ENCODE peak calls at places on chromosome 18, in ten cellular contexts. R is NCI-H2029; D is T-cell; B is endothelial cell; K is SK-N-DZ; S is stimulated activated naive CD4-positive, alpha-beta T cell; F is Calu3; G is NT2/D1; J is MCF 10A; H is activated naive CD4-positive, alpha-beta T cell treated with anti-CD3 and anti-CD28 coated beads, Interleukin-2, amount 10 ng/mL, durations not matched to agents 7 days and 5 days. P is an unnamed sample.

GRCh38 chr18:45102863-45103262 is 422.2 kb downstream of the SETBP1 start:
- DNase-seq in G (no peak), D (no peak), R (no peak), S (no peak), J (no peak), B (no peak), H (no peak), K (no peak), F (no peak), P (no peak)

GRCh38 chr18:55353806-55354205 is 234.2 kb downstream of the TCF4 start:
- DNase-seq in H (no peak), B (no peak), J (no peak), D (no peak), R (no peak), K (no peak), S (no peak), F (no peak), G (no peak), P (no peak)

GRCh38 chr18:27662537-27662936 is 477.4 kb upstream of the CHST9 start:
- DNase-seq in F (no peak), B (no peak), H (no peak), K (no peak), D (no peak), J (no peak), R (no peak), S (no peak), G (no peak), P (no peak)

GRCh38 chr18:55650363-55650870 is 62.4 kb upstream of the TCF4 start:
- DNase-seq in G (no peak), H (no peak), K (no peak), D (no peak), J (peak; percentile 2), R (no peak), S (no peak), F (no peak), B (no peak), P (no peak)

GRCh38 chr18:33755918-33756590 is 178.0 kb downstream of the ASXL3 start:
- DNase-seq in S (no peak), J (peak; percentile 57), K (no peak), R (peak; percentile 67), H (no peak), B (no peak), F (peak; percentile 21), D (no peak), G (no peak), P (no peak)

GRCh38 chr18:5167827-5168226 is 29.2 kb downstream of the AKAIN1 start:
- DNase-seq in B (no peak), R (no peak), F (no peak), S (no peak), K (no peak), H (peak; percentile 31), D (no peak), J (no peak), G (no peak), P (no peak)

GRCh38 chr18:75489493-75490190 is 62.1 kb upstream of the SMIM21 start:
- DNase-seq in G (no peak), F (no peak), S (no peak), B (no peak), R (no peak), H (no peak), D (no peak), J (peak; percentile 80), K (no peak), P (no peak)

GRCh38 chr18:57107141-57107832 is 39.6 kb upstream of the BOD1L2 start:
- DNase-seq in G (no peak), R (no peak), J (peak; percentile 54), D (no peak), H (no peak), F (peak; percentile 20), S (no peak), K (no peak), B (peak; percentile 33), P (no peak)

GRCh38 chr18:3172081-3172480 is 47.7 kb downstream of the MYOM1 start:
- DNase-seq in G (no peak), D (no peak), B (no peak), R (no peak), H (no peak), S (no peak), J (no peak), F (no peak), K (no peak), P (no peak)

GRCh38 chr18:48813833-48814489 is 136.8 kb downstream of the SMAD7 start:
- DNase-seq in B (no peak), D (peak; percentile 31), S (no peak), K (no peak), R (no peak), G (no peak), H (peak; percentile 42), J (peak; percentile 79), F (peak; percentile 21), P (no peak)

GRCh38 chr18:7117390-7118355 is at the start of gene LAMA1:
- DNase-seq in S (no peak), D (no peak), K (peak; percentile 81), J (no peak), R (no peak), H (no peak), B (peak; percentile 54), F (no peak), G (peak; percentile 23), P (no peak)

GRCh38 chr18:30679285-30679930 is 363.1 kb downstream of the DSC3 start:
- DNase-seq in R (no peak), J (no peak), D (no peak), K (no peak), F (no peak), G (no peak), H (no peak), B (no peak), S (no peak), P (no peak)

GRCh38 chr18:77234504-77235365 is 14.9 kb upstream of the GALR1 start:
- DNase-seq in D (no peak), H (no peak), R (no peak), K (no peak), F (no peak), S (no peak), G (no peak), J (no peak), B (no peak), P (no peak)

P was measured in NCI-H2107.